ENCODE peak calls at places on chromosome 12, in six cellular contexts. S, Q, Y, N, K and E are unnamed samples.
A peak's percentile ranks its signal among the peaks of the same experiment; 100 is the strongest.

GRCh38 chr12:45566257-45566656 is 163.2 kb upstream of the ARID2 start:
- DNase-seq in Y (no peak), K (no peak), N (no peak), Q (no peak), S (no peak), E (no peak)

GRCh38 chr12:118751355-118751754 is 230.0 kb upstream of the SRRM4 start:
- DNase-seq in N (no peak), Q (no peak), S (no peak), K (no peak), Y (no peak), E (no peak)

GRCh38 chr12:104377507-104377812 is 73.9 kb downstream of the EID3 start:
- DNase-seq in K (no peak), S (no peak), Q (no peak), Y (no peak), N (no peak), E (no peak)

GRCh38 chr12:52527121-52527800 is 7.1 kb upstream of the KRT5 start:
- DNase-seq in S (no peak), N (no peak), Y (no peak), K (no peak), Q (peak; percentile 13), E (no peak)

GRCh38 chr12:89129471-89129870 is 222.8 kb downstream of the DUSP6 start:
- DNase-seq in N (no peak), Y (no peak), K (no peak), Q (no peak), S (no peak), E (no peak)

GRCh38 chr12:104549820-104550480 is 93.2 kb downstream of the CHST11 start:
- DNase-seq in N (peak; percentile 29), Y (peak; percentile 55), Q (no peak), S (peak; percentile 36), K (no peak), E (no peak)

GRCh38 chr12:127459687-127460086 is 807.3 kb upstream of the TMEM132C start:
- DNase-seq in S (no peak), Y (no peak), N (no peak), K (no peak), Q (no peak), E (no peak)

GRCh38 chr12:115489253-115489652 is 788.2 kb downstream of the MED13L start:
- DNase-seq in Y (no peak), K (no peak), S (no peak), Q (no peak), N (no peak), E (no peak)

GRCh38 chr12:39112064-39112463 is 206.7 kb upstream of the CPNE8 start:
- DNase-seq in Y (no peak), Q (no peak), S (no peak), K (no peak), N (no peak), E (no peak)

GRCh38 chr12:8837291-8837690 is 14.9 kb downstream of the A2ML1 start:
- DNase-seq in N (no peak), Q (no peak), K (no peak), Y (no peak), S (no peak), E (no peak)

GRCh38 chr12:202081-202731 is 11.8 kb downstream of the SLC6A12 start:
- DNase-seq in K (no peak), N (no peak), Q (peak; percentile 78), S (no peak), Y (no peak), E (no peak)

GRCh38 chr12:29310899-29311298 is 70.1 kb downstream of the ERGIC2 start:
- DNase-seq in K (no peak), Y (no peak), S (no peak), Q (no peak), N (no peak), E (no peak)

GRCh38 chr12:72509893-72510292 is 237.7 kb downstream of the TRHDE start:
- DNase-seq in K (no peak), S (no peak), Q (no peak), N (no peak), Y (no peak), E (no peak)

GRCh38 chr12:127516467-127516866 is 750.5 kb upstream of the TMEM132C start:
- DNase-seq in K (peak; percentile 71), Q (no peak), Y (no peak), N (peak; percentile 10), S (no peak), E (no peak)

GRCh38 chr12:58521796-58522195 is 398.5 kb downstream of the LRIG3 start:
- DNase-seq in K (no peak), Y (no peak), Q (no peak), N (no peak), S (no peak), E (no peak)

GRCh38 chr12:114547636-114548035 is 136.3 kb downstream of the TBX3 start:
- DNase-seq in Q (no peak), Y (no peak), S (no peak), N (no peak), K (no peak), E (no peak)

GRCh38 chr12:54658306-54659264 is 10.4 kb upstream of the DCD start:
- DNase-seq in K (peak; percentile 56), N (peak; percentile 6), Y (peak; percentile 15), S (peak; percentile 60), Q (peak; percentile 92), E (peak; percentile 28)

GRCh38 chr12:41919025-41919424 is 225.6 kb downstream of the GXYLT1 start:
- DNase-seq in Q (no peak), Y (no peak), S (no peak), N (no peak), K (no peak), E (no peak)

GRCh38 chr12:27179399-27180214 is 64.5 kb upstream of the STK38L start:
- DNase-seq in S (peak; percentile 74), Y (peak; percentile 99), N (peak; percentile 96), K (peak; percentile 93), Q (no peak), E (no peak)

GRCh38 chr12:24600996-24601395 is 347.9 kb downstream of the BCAT1 start:
- DNase-seq in K (peak; percentile 69), S (no peak), N (peak; percentile 92), Y (peak; percentile 71), Q (no peak), E (no peak)

GRCh38 chr12:119693006-119693405 is 25.1 kb downstream of the PRKAB1 start:
- DNase-seq in S (no peak), K (peak; percentile 86), Y (peak; percentile 17), N (peak; percentile 90), Q (no peak), E (peak; percentile 84)

GRCh38 chr12:117583677-117584076 is 222.3 kb upstream of the NOS1 start:
- DNase-seq in S (no peak), K (no peak), Q (peak; percentile 54), Y (no peak), N (no peak), E (no peak)

GRCh38 chr12:39359644-39360043 is 83.3 kb downstream of the KIF21A start:
- DNase-seq in K (no peak), N (no peak), Q (no peak), Y (no peak), S (no peak), E (no peak)

GRCh38 chr12:26177303-26177702 is 18.1 kb upstream of the SSPN start:
- DNase-seq in K (no peak), Q (no peak), S (no peak), N (no peak), Y (peak; percentile 66), E (peak; percentile 74)

GRCh38 chr12:127957001-127957660 is 309.8 kb upstream of the TMEM132C start:
- DNase-seq in K (peak; percentile 65), S (no peak), Y (no peak), Q (no peak), N (no peak), E (no peak)

GRCh38 chr12:91958816-91959215 is 186.8 kb downstream of the BTG1 start:
- DNase-seq in Y (peak; percentile 89), N (peak; percentile 86), Q (no peak), K (peak; percentile 72), S (no peak), E (no peak)

GRCh38 chr12:106118-106561 is 39.6 kb downstream of the IQSEC3 start:
- DNase-seq in K (peak; percentile 7), N (no peak), S (peak; percentile 7), Y (no peak), Q (peak; percentile 88), E (no peak)

GRCh38 chr12:2548095-2548494 is 246.7 kb upstream of the FKBP4 start:
- DNase-seq in Y (no peak), Q (no peak), S (no peak), N (peak; percentile 4), K (no peak), E (no peak)
- H3K9ac ChIP-seq in Y (no peak overlapping the region), Q (no peak overlapping the region), S (no peak overlapping the region), N (no peak overlapping the region), K (no peak overlapping the region), E (peak overlapping the region; percentile 1)

GRCh38 chr12:69471667-69472385 is 1.6 kb downstream of the FRS2 start:
- DNase-seq in N (peak; percentile 8), S (no peak), Y (no peak), Q (no peak), K (peak; percentile 26), E (no peak)

GRCh38 chr12:69467400-69467799 is 2.8 kb upstream of the FRS2 start:
- DNase-seq in N (no peak), Q (no peak), K (peak; percentile 45), S (no peak), Y (no peak), E (no peak)

GRCh38 chr12:69470189-69471094 is at the start of gene FRS2:
- DNase-seq in S (peak; percentile 72), Y (peak; percentile 85), N (peak; percentile 86), Q (peak; percentile 97), K (peak; percentile 96), E (peak; percentile 95)

GRCh38 chr12:69468237-69469026 is 1.8 kb upstream of the FRS2 start:
- DNase-seq in Y (peak; percentile 80), N (no peak), Q (no peak), K (peak; percentile 82), S (no peak), E (no peak)

GRCh38 chr12:69469854-69470188 is 367 bp upstream of the FRS2 start:
- DNase-seq in N (no peak), K (no peak), Y (no peak), S (no peak), Q (no peak), E (no peak)
- H3K4me1 ChIP-seq in N (peaks cover 6% of the 10 kb centered on the region), K (peaks cover 54% of the 10 kb centered on the region), Y (peaks cover 27% of the 10 kb centered on the region), S (peaks cover 8% of the 10 kb centered on the region), Q (peaks cover 4% of the 10 kb centered on the region), E (peaks cover 7% of the 10 kb centered on the region)

DNA sequence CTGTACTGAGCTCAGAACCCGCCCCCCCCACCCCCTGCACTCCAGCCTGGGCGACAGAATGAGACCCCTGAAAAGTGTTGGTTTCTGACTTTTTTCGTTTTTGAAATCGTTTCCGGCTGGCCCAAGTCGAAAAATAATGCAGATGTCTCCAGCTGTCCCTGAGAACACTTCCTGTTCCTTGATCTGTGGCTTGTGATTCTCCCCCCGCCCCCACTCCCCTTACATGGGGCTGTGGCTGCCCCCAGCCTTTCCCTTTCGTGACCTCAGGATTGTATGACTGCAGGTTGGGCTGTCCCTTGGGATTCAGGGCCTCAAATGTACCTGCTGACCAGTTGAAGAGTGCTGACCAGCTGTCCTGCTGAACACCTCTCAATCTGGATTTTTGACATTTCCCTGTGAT is 34.1 kb downstream of the NOC4L start:
- DNase-seq in N (no peak), K (no peak), Y (no peak), S (no peak), Q (no peak), E (no peak)
- H3K27me3 ChIP-seq in N (peaks cover 57% of the 10 kb centered on the region), K (peaks cover 32% of the 10 kb centered on the region), Y (peaks cover 15% of the 10 kb centered on the region), S (no peaks in the 10 kb centered on the region), Q (no peaks in the 10 kb centered on the region), E (no peaks in the 10 kb centered on the region)

DNA sequence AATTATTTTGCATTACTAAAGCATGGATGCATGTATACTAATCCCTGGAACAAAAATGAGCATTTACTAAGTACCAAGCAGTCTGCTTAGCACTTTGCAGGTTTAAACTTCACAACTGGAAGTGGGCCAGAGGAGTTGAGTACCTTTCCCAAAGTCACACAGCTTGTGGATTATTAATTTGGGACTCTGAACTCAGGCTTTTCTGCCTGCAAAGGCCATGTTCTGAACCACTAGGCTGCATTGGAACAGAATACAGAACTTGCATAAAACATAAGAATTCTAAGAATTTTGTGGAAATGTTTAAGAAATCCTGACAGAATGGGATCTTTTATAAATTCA is 132.9 kb upstream of the AMIGO2 start:
- DNase-seq in N (no peak), K (no peak), Y (no peak), S (no peak), Q (no peak), E (no peak)
- H3K9ac ChIP-seq in N (no peak overlapping the region), K (no peak overlapping the region), Y (no peak overlapping the region), S (no peak overlapping the region), Q (no peak overlapping the region), E (no peak overlapping the region)